ENCODE peak calls at places on chromosome 3, in ten cellular contexts. One of them, this sample, is unnamed.
A peak's percentile ranks its signal among the peaks of the same experiment; 100 is the strongest.

GRCh38 chr3:40043444-40043755 is 234.0 kb downstream of the MYRIP start:
- DNase-seq in cardiac muscle cell: peak; percentile 70
- DNase-seq in AG09309: peak; percentile 50
- DNase-seq in EH: peak; percentile 75
- DNase-seq in effector memory CD4-positive, alpha-beta T cell: no peak
- DNase-seq in stimulated activated CD8-positive, alpha-beta memory T cell treated with anti-CD3 and anti-CD28 coated beads, Interleukin-4, amount 100 ng/mL, for 1 hour: no peak
- DNase-seq in amniotic stem cell: peak; percentile 33
- DNase-seq in A172: peak; percentile 5
- DNase-seq in hypothalamus: no peak
- DNase-seq in mesenteric fat pad: no peak
- DNase-seq in this sample: no peak

GRCh38 chr3:146334151-146334550 is 83.2 kb upstream of the PLSCR4 start:
- DNase-seq in cardiac muscle cell: peak; percentile 65
- DNase-seq in hypothalamus: no peak
- DNase-seq in A172: no peak
- DNase-seq in stimulated activated CD8-positive, alpha-beta memory T cell treated with anti-CD3 and anti-CD28 coated beads, Interleukin-4, amount 100 ng/mL, for 1 hour: no peak
- DNase-seq in AG09309: no peak
- DNase-seq in amniotic stem cell: no peak
- DNase-seq in EH: peak; percentile 42
- DNase-seq in effector memory CD4-positive, alpha-beta T cell: no peak
- DNase-seq in mesenteric fat pad: no peak
- DNase-seq in this sample: no peak

GRCh38 chr3:136621628-136622027 is 130.6 kb downstream of the STAG1 start:
- DNase-seq in mesenteric fat pad: no peak
- DNase-seq in effector memory CD4-positive, alpha-beta T cell: no peak
- DNase-seq in A172: no peak
- DNase-seq in cardiac muscle cell: peak; percentile 66
- DNase-seq in stimulated activated CD8-positive, alpha-beta memory T cell treated with anti-CD3 and anti-CD28 coated beads, Interleukin-4, amount 100 ng/mL, for 1 hour: no peak
- DNase-seq in hypothalamus: no peak
- DNase-seq in amniotic stem cell: no peak
- DNase-seq in AG09309: peak; percentile 49
- DNase-seq in EH: peak; percentile 50
- DNase-seq in this sample: no peak

GRCh38 chr3:117651271-117651670 is 941.7 kb downstream of the TUSC7 start:
- DNase-seq in cardiac muscle cell: no peak
- DNase-seq in mesenteric fat pad: no peak
- DNase-seq in EH: no peak
- DNase-seq in stimulated activated CD8-positive, alpha-beta memory T cell treated with anti-CD3 and anti-CD28 coated beads, Interleukin-4, amount 100 ng/mL, for 1 hour: no peak
- DNase-seq in A172: no peak
- DNase-seq in effector memory CD4-positive, alpha-beta T cell: no peak
- DNase-seq in amniotic stem cell: no peak
- DNase-seq in hypothalamus: no peak
- DNase-seq in AG09309: no peak
- DNase-seq in this sample: no peak

GRCh38 chr3:12155833-12156232 is 2.9 kb downstream of the TIMP4 start:
- DNase-seq in stimulated activated CD8-positive, alpha-beta memory T cell treated with anti-CD3 and anti-CD28 coated beads, Interleukin-4, amount 100 ng/mL, for 1 hour: no peak
- DNase-seq in AG09309: no peak
- DNase-seq in mesenteric fat pad: no peak
- DNase-seq in cardiac muscle cell: peak; percentile 84
- DNase-seq in EH: peak; percentile 82
- DNase-seq in A172: peak; percentile 94
- DNase-seq in amniotic stem cell: peak; percentile 48
- DNase-seq in effector memory CD4-positive, alpha-beta T cell: no peak
- DNase-seq in hypothalamus: no peak
- DNase-seq in this sample: no peak

GRCh38 chr3:44529927-44530326 is 25.1 kb upstream of the ZKSCAN7 start:
- DNase-seq in amniotic stem cell: no peak
- DNase-seq in AG09309: no peak
- DNase-seq in EH: peak; percentile 31
- DNase-seq in effector memory CD4-positive, alpha-beta T cell: no peak
- DNase-seq in cardiac muscle cell: peak; percentile 21
- DNase-seq in hypothalamus: no peak
- DNase-seq in A172: no peak
- DNase-seq in mesenteric fat pad: no peak
- DNase-seq in stimulated activated CD8-positive, alpha-beta memory T cell treated with anti-CD3 and anti-CD28 coated beads, Interleukin-4, amount 100 ng/mL, for 1 hour: no peak
- DNase-seq in this sample: no peak

GRCh38 chr3:152203677-152204076 is 65.1 kb upstream of the MBNL1 start:
- DNase-seq in A172: no peak
- DNase-seq in cardiac muscle cell: peak; percentile 28
- DNase-seq in mesenteric fat pad: no peak
- DNase-seq in hypothalamus: no peak
- DNase-seq in AG09309: no peak
- DNase-seq in stimulated activated CD8-positive, alpha-beta memory T cell treated with anti-CD3 and anti-CD28 coated beads, Interleukin-4, amount 100 ng/mL, for 1 hour: no peak
- DNase-seq in EH: peak; percentile 71
- DNase-seq in effector memory CD4-positive, alpha-beta T cell: no peak
- DNase-seq in amniotic stem cell: no peak
- DNase-seq in this sample: no peak

GRCh38 chr3:62201438-62202035 is 171.8 kb downstream of the FEZF2 start:
- DNase-seq in effector memory CD4-positive, alpha-beta T cell: no peak
- DNase-seq in stimulated activated CD8-positive, alpha-beta memory T cell treated with anti-CD3 and anti-CD28 coated beads, Interleukin-4, amount 100 ng/mL, for 1 hour: no peak
- DNase-seq in cardiac muscle cell: peak; percentile 54
- DNase-seq in mesenteric fat pad: no peak
- DNase-seq in EH: peak; percentile 43
- DNase-seq in AG09309: peak; percentile 13
- DNase-seq in hypothalamus: no peak
- DNase-seq in amniotic stem cell: no peak
- DNase-seq in A172: peak; percentile 34
- DNase-seq in this sample: no peak

GRCh38 chr3:46411271-46411670 is 4.2 kb downstream of the CCRL2 start:
- DNase-seq in A172: no peak
- DNase-seq in effector memory CD4-positive, alpha-beta T cell: no peak
- DNase-seq in AG09309: no peak
- DNase-seq in EH: no peak
- DNase-seq in mesenteric fat pad: no peak
- DNase-seq in hypothalamus: no peak
- DNase-seq in stimulated activated CD8-positive, alpha-beta memory T cell treated with anti-CD3 and anti-CD28 coated beads, Interleukin-4, amount 100 ng/mL, for 1 hour: no peak
- DNase-seq in amniotic stem cell: no peak
- DNase-seq in cardiac muscle cell: no peak
- DNase-seq in this sample: no peak

GRCh38 chr3:102791641-102792589 is 357.1 kb downstream of the ZPLD1 start:
- DNase-seq in stimulated activated CD8-positive, alpha-beta memory T cell treated with anti-CD3 and anti-CD28 coated beads, Interleukin-4, amount 100 ng/mL, for 1 hour: no peak
- DNase-seq in cardiac muscle cell: no peak
- DNase-seq in amniotic stem cell: no peak
- DNase-seq in mesenteric fat pad: no peak
- DNase-seq in effector memory CD4-positive, alpha-beta T cell: no peak
- DNase-seq in EH: peak; percentile 37
- DNase-seq in AG09309: peak; percentile 28
- DNase-seq in A172: no peak
- DNase-seq in hypothalamus: no peak
- DNase-seq in this sample: no peak

GRCh38 chr3:170622369-170623159 is 36.7 kb upstream of the SLC7A14 start:
- DNase-seq in AG09309: peak; percentile 94
- DNase-seq in mesenteric fat pad: no peak
- DNase-seq in effector memory CD4-positive, alpha-beta T cell: no peak
- DNase-seq in stimulated activated CD8-positive, alpha-beta memory T cell treated with anti-CD3 and anti-CD28 coated beads, Interleukin-4, amount 100 ng/mL, for 1 hour: no peak
- DNase-seq in hypothalamus: peak; percentile 42
- DNase-seq in amniotic stem cell: peak; percentile 57
- DNase-seq in EH: peak; percentile 93
- DNase-seq in cardiac muscle cell: peak; percentile 78
- DNase-seq in A172: no peak
- DNase-seq in this sample: peak; percentile 30

GRCh38 chr3:160931474-160931873 is 173.7 kb downstream of the B3GALNT1 start:
- DNase-seq in amniotic stem cell: no peak
- DNase-seq in EH: peak; percentile 76
- DNase-seq in mesenteric fat pad: no peak
- DNase-seq in A172: no peak
- DNase-seq in hypothalamus: no peak
- DNase-seq in effector memory CD4-positive, alpha-beta T cell: no peak
- DNase-seq in AG09309: peak; percentile 20
- DNase-seq in cardiac muscle cell: peak; percentile 9
- DNase-seq in stimulated activated CD8-positive, alpha-beta memory T cell treated with anti-CD3 and anti-CD28 coated beads, Interleukin-4, amount 100 ng/mL, for 1 hour: no peak
- DNase-seq in this sample: no peak

GRCh38 chr3:125075738-125076137 is 19.9 kb upstream of the HEG1 start:
- DNase-seq in hypothalamus: no peak
- DNase-seq in amniotic stem cell: no peak
- DNase-seq in EH: no peak
- DNase-seq in effector memory CD4-positive, alpha-beta T cell: no peak
- DNase-seq in mesenteric fat pad: no peak
- DNase-seq in stimulated activated CD8-positive, alpha-beta memory T cell treated with anti-CD3 and anti-CD28 coated beads, Interleukin-4, amount 100 ng/mL, for 1 hour: no peak
- DNase-seq in AG09309: no peak
- DNase-seq in cardiac muscle cell: no peak
- DNase-seq in A172: no peak
- DNase-seq in this sample: no peak

GRCh38 chr3:52824037-52824436 is 6.4 kb downstream of the ITIH4 start:
- DNase-seq in mesenteric fat pad: no peak
- DNase-seq in effector memory CD4-positive, alpha-beta T cell: no peak
- DNase-seq in amniotic stem cell: no peak
- DNase-seq in A172: no peak
- DNase-seq in hypothalamus: no peak
- DNase-seq in cardiac muscle cell: no peak
- DNase-seq in AG09309: no peak
- DNase-seq in EH: no peak
- DNase-seq in stimulated activated CD8-positive, alpha-beta memory T cell treated with anti-CD3 and anti-CD28 coated beads, Interleukin-4, amount 100 ng/mL, for 1 hour: no peak
- DNase-seq in this sample: no peak

GRCh38 chr3:29285356-29286070 is 4.6 kb downstream of the RBMS3 start:
- DNase-seq in amniotic stem cell: no peak
- DNase-seq in stimulated activated CD8-positive, alpha-beta memory T cell treated with anti-CD3 and anti-CD28 coated beads, Interleukin-4, amount 100 ng/mL, for 1 hour: no peak
- DNase-seq in mesenteric fat pad: no peak
- DNase-seq in effector memory CD4-positive, alpha-beta T cell: no peak
- DNase-seq in A172: peak; percentile 69
- DNase-seq in EH: peak; percentile 36
- DNase-seq in hypothalamus: no peak
- DNase-seq in AG09309: no peak
- DNase-seq in cardiac muscle cell: peak; percentile 73
- DNase-seq in this sample: no peak

GRCh38 chr3:149555941-149556340 is 81.4 kb downstream of the TM4SF4 start:
- DNase-seq in EH: peak; percentile 59
- DNase-seq in effector memory CD4-positive, alpha-beta T cell: no peak
- DNase-seq in AG09309: no peak
- DNase-seq in hypothalamus: no peak
- DNase-seq in A172: no peak
- DNase-seq in amniotic stem cell: no peak
- DNase-seq in stimulated activated CD8-positive, alpha-beta memory T cell treated with anti-CD3 and anti-CD28 coated beads, Interleukin-4, amount 100 ng/mL, for 1 hour: no peak
- DNase-seq in cardiac muscle cell: peak; percentile 83
- DNase-seq in mesenteric fat pad: no peak
- DNase-seq in this sample: no peak

GRCh38 chr3:16487506-16488175 is 25.9 kb downstream of the RFTN1 start:
- DNase-seq in effector memory CD4-positive, alpha-beta T cell: no peak
- DNase-seq in amniotic stem cell: no peak
- DNase-seq in A172: no peak
- DNase-seq in hypothalamus: no peak
- DNase-seq in mesenteric fat pad: no peak
- DNase-seq in AG09309: no peak
- DNase-seq in cardiac muscle cell: no peak
- DNase-seq in EH: no peak
- DNase-seq in stimulated activated CD8-positive, alpha-beta memory T cell treated with anti-CD3 and anti-CD28 coated beads, Interleukin-4, amount 100 ng/mL, for 1 hour: no peak
- DNase-seq in this sample: no peak

GRCh38 chr3:157329541-157329940 is 107.1 kb upstream of the PTX3 start:
- DNase-seq in cardiac muscle cell: no peak
- DNase-seq in mesenteric fat pad: no peak
- DNase-seq in AG09309: no peak
- DNase-seq in hypothalamus: no peak
- DNase-seq in EH: peak; percentile 53
- DNase-seq in A172: no peak
- DNase-seq in stimulated activated CD8-positive, alpha-beta memory T cell treated with anti-CD3 and anti-CD28 coated beads, Interleukin-4, amount 100 ng/mL, for 1 hour: no peak
- DNase-seq in amniotic stem cell: no peak
- DNase-seq in effector memory CD4-positive, alpha-beta T cell: no peak
- DNase-seq in this sample: no peak

GRCh38 chr3:129314757-129315385 is 36.2 kb downstream of the HMCES start:
- DNase-seq in amniotic stem cell: peak; percentile 65
- DNase-seq in effector memory CD4-positive, alpha-beta T cell: peak; percentile 47
- DNase-seq in mesenteric fat pad: peak; percentile 95
- DNase-seq in AG09309: peak; percentile 37
- DNase-seq in hypothalamus: peak; percentile 89
- DNase-seq in cardiac muscle cell: peak; percentile 95
- DNase-seq in stimulated activated CD8-positive, alpha-beta memory T cell treated with anti-CD3 and anti-CD28 coated beads, Interleukin-4, amount 100 ng/mL, for 1 hour: no peak
- DNase-seq in EH: peak; percentile 92
- DNase-seq in A172: peak; percentile 91
- DNase-seq in this sample: peak; percentile 67

GRCh38 chr3:139893963-139894637 is 40.9 kb upstream of the CLSTN2 start:
- DNase-seq in A172: no peak
- DNase-seq in mesenteric fat pad: no peak
- DNase-seq in effector memory CD4-positive, alpha-beta T cell: no peak
- DNase-seq in stimulated activated CD8-positive, alpha-beta memory T cell treated with anti-CD3 and anti-CD28 coated beads, Interleukin-4, amount 100 ng/mL, for 1 hour: no peak
- DNase-seq in hypothalamus: no peak
- DNase-seq in cardiac muscle cell: no peak
- DNase-seq in AG09309: no peak
- DNase-seq in amniotic stem cell: no peak
- DNase-seq in EH: no peak
- DNase-seq in this sample: no peak

This sample was measured in substantia nigra.